ENCODE peak calls at places on chromosome 19, in seven cellular contexts. F, Y, Z, H, G, X and J are unnamed samples.

GRCh38 chr19:29478578-29479565 is 46.9 kb upstream of the VSTM2B start:
- DNase-seq in F (no peak), Y (no peak), Z (no peak), H (peak), G (no peak), X (no peak), J (no peak)

GRCh38 chr19:55930996-55931515 is 1.1 kb downstream of the NLRP13 start:
- DNase-seq in F (no peak), Y (no peak), Z (no peak), H (no peak), G (no peak), X (no peak), J (no peak)

GRCh38 chr19:10823690-10824089 is 12.3 kb downstream of the TMED1 start:
- DNase-seq in F (no peak), Y (no peak), Z (no peak), H (no peak), G (no peak), X (no peak), J (no peak)

GRCh38 chr19:19554074-19555023 is 16.3 kb downstream of the CILP2 start:
- DNase-seq in F (peak), Y (no peak), Z (no peak), H (no peak), G (peak), X (peak), J (no peak)

GRCh38 chr19:10010247-10010691 is at the start of gene COL5A3:
- DNase-seq in F (peak), Y (no peak), Z (peak), H (peak), G (peak), X (no peak), J (no peak)

GRCh38 chr19:18293642-18294466 is 12.4 kb upstream of the JUND start:
- DNase-seq in F (no peak), Y (no peak), Z (no peak), H (no peak), G (no peak), X (no peak), J (no peak)

GRCh38 chr19:44814517-44814916 is 5.6 kb downstream of the BCAM start:
- DNase-seq in F (no peak), Y (no peak), Z (no peak), H (no peak), G (no peak), X (no peak), J (no peak)

GRCh38 chr19:50711196-50711595 is 8.4 kb downstream of the SHANK1 start:
- DNase-seq in F (no peak), Y (no peak), Z (no peak), H (no peak), G (no peak), X (no peak), J (no peak)

GRCh38 chr19:3142292-3142670 is 6.4 kb downstream of the GNA15 start:
- DNase-seq in F (no peak), Y (no peak), Z (peak), H (peak), G (no peak), X (no peak), J (no peak)

GRCh38 chr19:10433131-10433536 is 12.8 kb downstream of the PDE4A start:
- DNase-seq in F (no peak), Y (no peak), Z (no peak), H (no peak), G (no peak), X (no peak), J (no peak)

GRCh38 chr19:55694241-55694655 is 19.2 kb downstream of the EPN1 start:
- DNase-seq in F (no peak), Y (no peak), Z (no peak), H (no peak), G (no peak), X (no peak), J (no peak)

GRCh38 chr19:29172302-29172701 is 40.6 kb downstream of the UQCRFS1 start:
- DNase-seq in F (no peak), Y (no peak), Z (no peak), H (no peak), G (no peak), X (no peak), J (no peak)

GRCh38 chr19:11130824-11131455 is 24.6 kb downstream of the SPC24 start:
- DNase-seq in F (peak), Y (no peak), Z (no peak), H (peak), G (peak), X (peak), J (no peak)

GRCh38 chr19:49556412-49557398 is 23.7 kb downstream of the NOSIP start:
- DNase-seq in F (no peak), Y (no peak), Z (no peak), H (no peak), G (peak), X (no peak), J (no peak)

GRCh38 chr19:18233224-18233825 is 7.1 kb upstream of the PDE4C start:
- DNase-seq in F (peak), Y (no peak), Z (peak), H (peak), G (peak), X (no peak), J (no peak)

GRCh38 chr19:44607049-44607448 is 6.3 kb upstream of the IGSF23 start:
- DNase-seq in F (no peak), Y (no peak), Z (no peak), H (peak), G (no peak), X (no peak), J (no peak)

GRCh38 chr19:37933965-37934364 is 27.0 kb downstream of the SIPA1L3 start:
- DNase-seq in F (peak), Y (no peak), Z (peak), H (peak), G (peak), X (peak), J (peak)

GRCh38 chr19:29439021-29439420 is 86.8 kb upstream of the VSTM2B start:
- DNase-seq in F (no peak), Y (no peak), Z (no peak), H (no peak), G (no peak), X (no peak), J (no peak)

GRCh38 chr19:38845374-38846024 is 4.3 kb downstream of the HNRNPL start:
- DNase-seq in F (no peak), Y (no peak), Z (no peak), H (no peak), G (no peak), X (no peak), J (no peak)

GRCh38 chr19:38898788-38899446 is 501 bp downstream of the SIRT2 start:
- DNase-seq in F (no peak), Y (no peak), Z (peak), H (no peak), G (no peak), X (no peak), J (no peak)

GRCh38 chr19:53365899-53366493 is 491 bp downstream of the ZNF525 start:
- DNase-seq in F (peak), Y (no peak), Z (peak), H (no peak), G (peak), X (no peak), J (no peak)

GRCh38 chr19:33143897-33144405 is 12.0 kb downstream of the WDR88 start:
- DNase-seq in F (peak), Y (no peak), Z (peak), H (peak), G (peak), X (peak), J (no peak)

GRCh38 chr19:54556194-54556593 is 17.4 kb upstream of the LILRA2 start:
- DNase-seq in F (no peak), Y (no peak), Z (no peak), H (no peak), G (no peak), X (no peak), J (no peak)

GRCh38 chr19:3027292-3027691 is 1.8 kb downstream of the TLE2 start:
- DNase-seq in F (no peak), Y (no peak), Z (no peak), H (no peak), G (no peak), X (no peak), J (no peak)

GRCh38 chr19:30209617-30210600 is 162.3 kb upstream of the ZNF536 start:
- DNase-seq in F (no peak), Y (no peak), Z (no peak), H (no peak), G (no peak), X (no peak), J (no peak)

GRCh38 chr19:32208060-32208459 is 137.3 kb upstream of the ZNF507 start:
- DNase-seq in F (no peak), Y (no peak), Z (no peak), H (no peak), G (no peak), X (no peak), J (no peak)

GRCh38 chr19:48807590-48808308 is 3.1 kb downstream of the BCAT2 start:
- DNase-seq in F (no peak), Y (no peak), Z (no peak), H (peak), G (no peak), X (no peak), J (no peak)

GRCh38 chr19:33320636-33321035 is 18.3 kb upstream of the CEBPA start:
- DNase-seq in F (no peak), Y (no peak), Z (no peak), H (no peak), G (no peak), X (no peak), J (no peak)

GRCh38 chr19:6219592-6220290 is 60.0 kb downstream of the MLLT1 start:
- DNase-seq in F (peak), Y (no peak), Z (no peak), H (no peak), G (no peak), X (no peak), J (no peak)

GRCh38 chr19:49758292-49758691 is 4.8 kb downstream of the TSKS start:
- DNase-seq in F (no peak), Y (no peak), Z (no peak), H (no peak), G (no peak), X (peak), J (no peak)

DNA sequence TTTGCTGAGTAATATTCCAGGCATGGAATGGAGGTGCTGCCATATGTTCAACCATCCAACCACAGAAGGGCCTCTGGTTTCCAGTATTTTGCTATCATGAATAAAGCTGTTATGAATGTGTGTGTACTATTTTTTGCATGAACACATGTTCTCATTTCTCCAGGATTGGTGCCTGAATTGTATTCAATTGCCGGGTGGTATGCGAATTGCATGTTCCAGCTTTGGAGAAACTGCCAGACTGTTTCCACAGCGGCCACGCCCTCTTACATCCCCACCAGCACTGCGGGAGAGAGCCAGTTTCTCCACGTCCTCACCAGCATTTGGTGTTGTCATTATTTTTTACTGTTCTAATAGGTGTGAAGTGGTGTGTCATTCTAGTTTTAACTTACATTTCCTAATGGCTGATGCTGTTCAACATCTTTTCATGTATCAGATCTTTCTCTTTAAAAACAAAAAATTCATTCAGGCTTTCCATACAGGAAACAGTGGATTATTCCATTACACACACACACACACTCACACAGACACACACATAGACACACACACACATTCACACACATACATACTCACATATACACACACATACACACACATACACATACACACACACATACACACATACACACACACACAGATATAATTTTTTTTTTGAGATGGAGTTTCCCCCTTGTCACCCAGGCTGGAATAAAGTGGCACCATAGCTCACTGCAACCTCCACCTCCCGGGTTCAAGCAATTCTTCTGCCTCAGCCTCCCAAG is 154.1 kb downstream of the PTPRS start:
- DNase-seq in F (no peak), Y (peak), Z (peak), H (peak), G (peak), X (peak), J (no peak)
- TF ChIP-seq CTCF in F (no peak), Y (no peak), Z (no peak), H (no peak), G (no peak), X (no peak), J (no peak)

GRCh38 chr19:7292352-7292949 is 1.8 kb downstream of the INSR start:
- DNase-seq in F (no peak), Y (no peak), Z (no peak), H (no peak), G (no peak), X (no peak), J (no peak)
- H3K4me3 ChIP-seq in F (peak), Y (no peak), Z (no peak), H (no peak), G (peak), X (no peak), J (peak)

GRCh38 chr19:7386308-7386707 is 37.6 kb downstream of the ARHGEF18 start:
- DNase-seq in F (no peak), Y (no peak), Z (no peak), H (peak), G (no peak), X (no peak), J (no peak)
- TF ChIP-seq CTCF in F (no peak), Y (no peak), Z (no peak), H (peak), G (no peak), X (no peak), J (no peak)

DNA sequence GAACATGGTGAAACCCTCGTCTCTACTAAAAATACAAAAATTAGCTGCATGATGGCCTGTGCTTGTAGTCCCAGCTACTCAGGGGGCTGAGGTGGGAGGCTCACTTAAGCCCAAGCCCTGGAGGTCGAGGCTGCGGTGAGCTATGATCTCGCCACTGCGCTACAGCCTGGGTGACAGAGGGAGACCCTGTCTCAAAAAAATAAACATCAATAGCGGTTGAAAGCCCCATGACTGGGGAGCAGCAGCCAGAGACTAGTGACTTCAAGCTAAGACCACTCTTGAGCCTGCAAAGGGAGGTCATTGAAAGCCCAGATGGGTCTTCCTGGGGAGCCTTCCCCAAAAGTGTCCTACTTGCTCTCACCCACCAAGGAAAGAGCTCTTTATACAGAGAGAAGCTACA is 11.9 kb upstream of the ZNF709 start:
- DNase-seq in F (no peak), Y (no peak), Z (no peak), H (no peak), G (no peak), X (no peak), J (no peak)
- H3K4me3 ChIP-seq in F (no peak), Y (no peak), Z (no peak), H (no peak), G (no peak), X (no peak), J (no peak)

DNA sequence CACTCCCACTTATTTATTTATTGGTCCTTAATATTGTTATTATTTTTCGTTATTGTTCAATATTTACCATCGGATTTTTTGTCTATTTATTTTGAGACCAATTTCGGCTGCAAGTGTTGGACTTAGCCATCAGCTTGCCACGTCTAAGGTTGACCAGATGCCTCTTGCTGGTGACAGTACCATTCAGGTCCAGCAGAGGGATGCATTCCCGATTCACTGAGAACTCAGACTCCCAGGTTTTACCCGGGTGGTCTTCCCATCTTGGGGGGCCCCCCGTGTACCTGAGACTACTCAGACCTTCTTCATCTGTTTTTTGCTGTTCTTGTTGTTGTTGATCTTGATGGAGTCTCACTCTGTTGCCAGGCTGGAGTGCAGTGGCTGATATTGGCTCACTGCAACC is 1435.2 kb downstream of the UQCRFS1 start:
- DNase-seq in F (no peak), Y (no peak), Z (no peak), H (peak), G (no peak), X (no peak), J (no peak)
- TF ChIP-seq CTCF in F (no peak), Y (peak), Z (peak), H (no peak), G (no peak), X (peak), J (peak)

DNA sequence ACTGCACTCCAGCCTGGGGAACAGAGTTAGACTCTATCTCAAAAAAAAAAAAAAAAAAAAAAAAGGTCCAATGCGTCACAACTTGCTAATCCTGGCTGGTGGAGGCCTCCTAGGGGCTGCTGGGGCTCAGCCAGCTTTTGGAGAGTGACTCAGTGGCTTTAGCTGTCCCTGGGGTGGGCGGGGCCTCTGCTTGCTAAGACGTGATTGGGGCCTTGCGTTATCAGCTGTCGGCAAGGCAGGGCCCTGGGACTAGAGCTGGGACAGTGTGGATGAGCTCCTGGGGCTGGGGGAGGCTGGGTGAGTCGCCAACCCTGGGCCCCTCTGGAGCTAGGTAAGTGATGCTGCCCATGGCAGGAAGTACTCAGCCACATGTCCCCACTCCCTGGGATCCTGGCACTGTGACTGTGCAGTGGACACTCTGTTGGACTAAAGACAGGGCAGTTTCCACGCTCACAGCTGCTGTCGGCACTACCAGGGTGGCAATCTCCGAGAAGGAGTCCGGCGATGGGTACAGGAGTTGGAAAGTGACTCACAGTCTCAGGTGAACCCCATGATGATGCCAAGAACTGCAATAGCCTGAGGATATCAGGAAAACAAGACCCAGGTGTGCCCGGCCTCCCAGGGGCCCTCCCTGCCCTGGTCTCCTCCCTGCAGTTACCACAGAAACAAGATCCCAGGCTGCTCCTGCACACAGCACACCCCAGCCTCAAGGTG is 32.2 kb downstream of the F2RL3 start:
- DNase-seq in F (no peak), Y (peak), Z (peak), H (no peak), G (peak), X (peak), J (no peak)
- H3K4me3 ChIP-seq in F (no peak), Y (no peak), Z (peak), H (no peak), G (no peak), X (no peak), J (no peak)

GRCh38 chr19:15169541-15170285 is 31.1 kb downstream of the NOTCH3 start:
- DNase-seq in F (no peak), Y (no peak), Z (no peak), H (no peak), G (no peak), X (no peak), J (no peak)

GRCh38 chr19:15177269-15178116 is 23.3 kb downstream of the NOTCH3 start:
- DNase-seq in F (peak), Y (no peak), Z (peak), H (peak), G (peak), X (peak), J (no peak)

GRCh38 chr19:15175609-15176008 is 25.2 kb downstream of the NOTCH3 start:
- DNase-seq in F (no peak), Y (no peak), Z (no peak), H (no peak), G (no peak), X (no peak), J (no peak)

GRCh38 chr19:15170345-15170744 is 30.4 kb downstream of the NOTCH3 start:
- DNase-seq in F (no peak), Y (no peak), Z (no peak), H (no peak), G (no peak), X (no peak), J (no peak)

DNA sequence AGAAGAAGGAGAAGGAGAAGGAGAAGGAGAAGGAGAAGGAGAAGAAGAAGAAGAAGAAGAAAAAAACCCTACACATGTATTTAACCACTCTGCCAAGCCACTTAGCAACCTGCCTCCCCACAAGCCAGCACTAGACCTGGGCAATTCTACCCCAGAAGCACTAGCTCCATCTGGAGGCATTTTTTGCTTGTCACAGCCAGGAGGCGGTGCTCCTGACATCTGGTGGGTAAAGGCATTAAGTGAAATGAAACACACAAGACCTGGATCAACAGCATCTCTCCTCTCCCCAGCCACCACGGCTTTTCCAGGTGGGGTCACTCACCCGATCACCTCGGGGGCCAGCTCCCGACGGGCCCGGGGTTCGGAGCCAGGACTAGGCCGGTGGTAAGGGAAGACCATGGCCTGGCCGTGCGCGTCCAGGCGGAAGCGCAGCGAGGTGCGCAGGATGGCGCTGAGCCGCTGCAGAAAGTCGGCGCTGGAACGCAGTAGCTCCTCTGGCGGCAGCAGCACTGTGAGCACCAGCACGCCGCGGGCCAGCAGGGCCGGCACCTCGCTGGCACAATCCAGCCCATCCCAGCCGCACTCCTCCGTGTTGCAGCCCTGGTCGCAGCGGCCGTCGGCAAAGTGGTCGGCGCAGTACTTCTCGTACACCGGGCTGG is 26.9 kb downstream of the NOTCH3 start:
- DNase-seq in F (no peak), Y (no peak), Z (peak), H (no peak), G (no peak), X (no peak), J (no peak)
- TF ChIP-seq CTCF in F (no peak), Y (no peak), Z (peak), H (no peak), G (no peak), X (peak), J (peak)